ENCODE peak calls at places on chromosome 14, in five cellular contexts. One of them, this sample, is unnamed.

GRCh38 chr14:37246427-37246829 is 48.7 kb downstream of the MIPOL1 start:
- DNase-seq in mesendoderm: peak
- DNase-seq in NCI-H510A treated with DMSO at 0.1 percent for 48 hours: peak
- DNase-seq in fibroblast of the aortic adventitia: peak
- DNase-seq in stimulated activated naive CD8-positive, alpha-beta T cell treated with anti-CD3 and anti-CD28 coated beads, Interleukin-15, amount 100 ng/mL, for 72 hours: no peak
- DNase-seq in this sample: peak

GRCh38 chr14:100147181-100147631 is 12.2 kb downstream of the DEGS2 start:
- DNase-seq in mesendoderm: no peak
- DNase-seq in NCI-H510A treated with DMSO at 0.1 percent for 48 hours: peak
- DNase-seq in fibroblast of the aortic adventitia: no peak
- DNase-seq in stimulated activated naive CD8-positive, alpha-beta T cell treated with anti-CD3 and anti-CD28 coated beads, Interleukin-15, amount 100 ng/mL, for 72 hours: peak
- DNase-seq in this sample: no peak

GRCh38 chr14:90168425-90169105 is 87.8 kb upstream of the PSMC1 start:
- DNase-seq in mesendoderm: peak
- DNase-seq in NCI-H510A treated with DMSO at 0.1 percent for 48 hours: no peak
- DNase-seq in fibroblast of the aortic adventitia: peak
- DNase-seq in stimulated activated naive CD8-positive, alpha-beta T cell treated with anti-CD3 and anti-CD28 coated beads, Interleukin-15, amount 100 ng/mL, for 72 hours: no peak
- DNase-seq in this sample: no peak

GRCh38 chr14:105045710-105046326 is 19.4 kb downstream of the GPR132 start:
- DNase-seq in mesendoderm: peak
- DNase-seq in NCI-H510A treated with DMSO at 0.1 percent for 48 hours: peak
- DNase-seq in fibroblast of the aortic adventitia: peak
- DNase-seq in stimulated activated naive CD8-positive, alpha-beta T cell treated with anti-CD3 and anti-CD28 coated beads, Interleukin-15, amount 100 ng/mL, for 72 hours: peak
- DNase-seq in this sample: peak

GRCh38 chr14:52220924-52221802 is 46.3 kb upstream of the PTGDR start:
- DNase-seq in mesendoderm: no peak
- DNase-seq in NCI-H510A treated with DMSO at 0.1 percent for 48 hours: no peak
- DNase-seq in fibroblast of the aortic adventitia: no peak
- DNase-seq in stimulated activated naive CD8-positive, alpha-beta T cell treated with anti-CD3 and anti-CD28 coated beads, Interleukin-15, amount 100 ng/mL, for 72 hours: peak
- DNase-seq in this sample: no peak

GRCh38 chr14:20855652-20856291 is 35.4 kb upstream of the RNASE3 start:
- DNase-seq in mesendoderm: peak
- DNase-seq in NCI-H510A treated with DMSO at 0.1 percent for 48 hours: no peak
- DNase-seq in fibroblast of the aortic adventitia: peak
- DNase-seq in stimulated activated naive CD8-positive, alpha-beta T cell treated with anti-CD3 and anti-CD28 coated beads, Interleukin-15, amount 100 ng/mL, for 72 hours: peak
- DNase-seq in this sample: peak

GRCh38 chr14:81986005-81986404 is 452.4 kb upstream of the SEL1L start:
- DNase-seq in mesendoderm: no peak
- DNase-seq in NCI-H510A treated with DMSO at 0.1 percent for 48 hours: no peak
- DNase-seq in fibroblast of the aortic adventitia: no peak
- DNase-seq in stimulated activated naive CD8-positive, alpha-beta T cell treated with anti-CD3 and anti-CD28 coated beads, Interleukin-15, amount 100 ng/mL, for 72 hours: no peak
- DNase-seq in this sample: no peak

GRCh38 chr14:88630565-88630964 is 67.7 kb downstream of the ZC3H14 start:
- DNase-seq in mesendoderm: no peak
- DNase-seq in NCI-H510A treated with DMSO at 0.1 percent for 48 hours: no peak
- DNase-seq in fibroblast of the aortic adventitia: peak
- DNase-seq in stimulated activated naive CD8-positive, alpha-beta T cell treated with anti-CD3 and anti-CD28 coated beads, Interleukin-15, amount 100 ng/mL, for 72 hours: no peak
- DNase-seq in this sample: no peak

GRCh38 chr14:99481745-99482099 is 513 bp downstream of the CCNK start:
- DNase-seq in mesendoderm: peak
- DNase-seq in NCI-H510A treated with DMSO at 0.1 percent for 48 hours: no peak
- DNase-seq in fibroblast of the aortic adventitia: peak
- DNase-seq in stimulated activated naive CD8-positive, alpha-beta T cell treated with anti-CD3 and anti-CD28 coated beads, Interleukin-15, amount 100 ng/mL, for 72 hours: no peak
- DNase-seq in this sample: peak

GRCh38 chr14:51095854-51096823 is 1.2 kb upstream of the TRIM9 start:
- DNase-seq in mesendoderm: peak
- DNase-seq in NCI-H510A treated with DMSO at 0.1 percent for 48 hours: peak
- DNase-seq in fibroblast of the aortic adventitia: peak
- DNase-seq in stimulated activated naive CD8-positive, alpha-beta T cell treated with anti-CD3 and anti-CD28 coated beads, Interleukin-15, amount 100 ng/mL, for 72 hours: peak
- DNase-seq in this sample: peak

GRCh38 chr14:71362920-71363584 is 455.8 kb downstream of the PCNX1 start:
- DNase-seq in mesendoderm: no peak
- DNase-seq in NCI-H510A treated with DMSO at 0.1 percent for 48 hours: no peak
- DNase-seq in fibroblast of the aortic adventitia: peak
- DNase-seq in stimulated activated naive CD8-positive, alpha-beta T cell treated with anti-CD3 and anti-CD28 coated beads, Interleukin-15, amount 100 ng/mL, for 72 hours: no peak
- DNase-seq in this sample: no peak

GRCh38 chr14:98133806-98134205 is 1138.2 kb downstream of the BCL11B start:
- DNase-seq in mesendoderm: no peak
- DNase-seq in NCI-H510A treated with DMSO at 0.1 percent for 48 hours: no peak
- DNase-seq in fibroblast of the aortic adventitia: no peak
- DNase-seq in stimulated activated naive CD8-positive, alpha-beta T cell treated with anti-CD3 and anti-CD28 coated beads, Interleukin-15, amount 100 ng/mL, for 72 hours: no peak
- DNase-seq in this sample: no peak

GRCh38 chr14:96581026-96581425 is 78.8 kb downstream of the PAPOLA start:
- DNase-seq in mesendoderm: no peak
- DNase-seq in NCI-H510A treated with DMSO at 0.1 percent for 48 hours: no peak
- DNase-seq in fibroblast of the aortic adventitia: no peak
- DNase-seq in stimulated activated naive CD8-positive, alpha-beta T cell treated with anti-CD3 and anti-CD28 coated beads, Interleukin-15, amount 100 ng/mL, for 72 hours: no peak
- DNase-seq in this sample: no peak

GRCh38 chr14:32693114-32693513 is 245.6 kb upstream of the NPAS3 start:
- DNase-seq in mesendoderm: peak
- DNase-seq in NCI-H510A treated with DMSO at 0.1 percent for 48 hours: peak
- DNase-seq in fibroblast of the aortic adventitia: peak
- DNase-seq in stimulated activated naive CD8-positive, alpha-beta T cell treated with anti-CD3 and anti-CD28 coated beads, Interleukin-15, amount 100 ng/mL, for 72 hours: no peak
- DNase-seq in this sample: no peak

GRCh38 chr14:37819155-37820015 is 224.0 kb downstream of the TTC6 start:
- DNase-seq in mesendoderm: peak
- DNase-seq in NCI-H510A treated with DMSO at 0.1 percent for 48 hours: no peak
- DNase-seq in fibroblast of the aortic adventitia: no peak
- DNase-seq in stimulated activated naive CD8-positive, alpha-beta T cell treated with anti-CD3 and anti-CD28 coated beads, Interleukin-15, amount 100 ng/mL, for 72 hours: no peak
- DNase-seq in this sample: no peak

GRCh38 chr14:58977366-58977765 is 211.1 kb upstream of the DAAM1 start:
- DNase-seq in mesendoderm: no peak
- DNase-seq in NCI-H510A treated with DMSO at 0.1 percent for 48 hours: no peak
- DNase-seq in fibroblast of the aortic adventitia: no peak
- DNase-seq in stimulated activated naive CD8-positive, alpha-beta T cell treated with anti-CD3 and anti-CD28 coated beads, Interleukin-15, amount 100 ng/mL, for 72 hours: no peak
- DNase-seq in this sample: no peak

GRCh38 chr14:65080954-65081747 is 21.2 kb downstream of the MAX start:
- DNase-seq in mesendoderm: no peak
- DNase-seq in NCI-H510A treated with DMSO at 0.1 percent for 48 hours: no peak
- DNase-seq in fibroblast of the aortic adventitia: peak
- DNase-seq in stimulated activated naive CD8-positive, alpha-beta T cell treated with anti-CD3 and anti-CD28 coated beads, Interleukin-15, amount 100 ng/mL, for 72 hours: no peak
- DNase-seq in this sample: no peak

GRCh38 chr14:21647380-21647779 is 6.3 kb upstream of the OR4E2 start:
- DNase-seq in mesendoderm: no peak
- DNase-seq in NCI-H510A treated with DMSO at 0.1 percent for 48 hours: no peak
- DNase-seq in fibroblast of the aortic adventitia: peak
- DNase-seq in stimulated activated naive CD8-positive, alpha-beta T cell treated with anti-CD3 and anti-CD28 coated beads, Interleukin-15, amount 100 ng/mL, for 72 hours: no peak
- DNase-seq in this sample: no peak

GRCh38 chr14:36661506-36662257 is at the start of gene PAX9:
- DNase-seq in mesendoderm: peak
- DNase-seq in NCI-H510A treated with DMSO at 0.1 percent for 48 hours: peak
- DNase-seq in fibroblast of the aortic adventitia: peak
- DNase-seq in stimulated activated naive CD8-positive, alpha-beta T cell treated with anti-CD3 and anti-CD28 coated beads, Interleukin-15, amount 100 ng/mL, for 72 hours: peak
- DNase-seq in this sample: peak

GRCh38 chr14:53531151-53531550 is 378.0 kb upstream of the DDHD1 start:
- DNase-seq in mesendoderm: no peak
- DNase-seq in NCI-H510A treated with DMSO at 0.1 percent for 48 hours: no peak
- DNase-seq in fibroblast of the aortic adventitia: no peak
- DNase-seq in stimulated activated naive CD8-positive, alpha-beta T cell treated with anti-CD3 and anti-CD28 coated beads, Interleukin-15, amount 100 ng/mL, for 72 hours: no peak
- DNase-seq in this sample: peak

GRCh38 chr14:91249841-91250616 is 5.5 kb upstream of the GPR68 start:
- DNase-seq in mesendoderm: peak
- DNase-seq in NCI-H510A treated with DMSO at 0.1 percent for 48 hours: peak
- DNase-seq in fibroblast of the aortic adventitia: no peak
- DNase-seq in stimulated activated naive CD8-positive, alpha-beta T cell treated with anti-CD3 and anti-CD28 coated beads, Interleukin-15, amount 100 ng/mL, for 72 hours: peak
- DNase-seq in this sample: peak

GRCh38 chr14:66121859-66122258 is 364.3 kb upstream of the CCDC196 start:
- DNase-seq in mesendoderm: peak
- DNase-seq in NCI-H510A treated with DMSO at 0.1 percent for 48 hours: no peak
- DNase-seq in fibroblast of the aortic adventitia: no peak
- DNase-seq in stimulated activated naive CD8-positive, alpha-beta T cell treated with anti-CD3 and anti-CD28 coated beads, Interleukin-15, amount 100 ng/mL, for 72 hours: no peak
- DNase-seq in this sample: no peak

GRCh38 chr14:49549881-49550280 is 36.3 kb downstream of the RPS29 start:
- DNase-seq in mesendoderm: peak
- DNase-seq in NCI-H510A treated with DMSO at 0.1 percent for 48 hours: no peak
- DNase-seq in fibroblast of the aortic adventitia: peak
- DNase-seq in stimulated activated naive CD8-positive, alpha-beta T cell treated with anti-CD3 and anti-CD28 coated beads, Interleukin-15, amount 100 ng/mL, for 72 hours: no peak
- DNase-seq in this sample: no peak

GRCh38 chr14:89402363-89402762 is 14.7 kb downstream of the FOXN3 start:
- DNase-seq in mesendoderm: no peak
- DNase-seq in NCI-H510A treated with DMSO at 0.1 percent for 48 hours: no peak
- DNase-seq in fibroblast of the aortic adventitia: no peak
- DNase-seq in stimulated activated naive CD8-positive, alpha-beta T cell treated with anti-CD3 and anti-CD28 coated beads, Interleukin-15, amount 100 ng/mL, for 72 hours: no peak
- DNase-seq in this sample: no peak

GRCh38 chr14:70845601-70846000 is 36.3 kb upstream of the MAP3K9 start:
- DNase-seq in mesendoderm: no peak
- DNase-seq in NCI-H510A treated with DMSO at 0.1 percent for 48 hours: no peak
- DNase-seq in fibroblast of the aortic adventitia: no peak
- DNase-seq in stimulated activated naive CD8-positive, alpha-beta T cell treated with anti-CD3 and anti-CD28 coated beads, Interleukin-15, amount 100 ng/mL, for 72 hours: no peak
- DNase-seq in this sample: no peak

This sample was measured in NCI-H1105 treated with DMSO at 0.1 percent for 48 hours.